ENCODE peak calls at places on chromosome 18, in five cellular contexts. One of them, this sample, is unnamed.

GRCh38 chr18:22674300-22674699 is 256.6 kb upstream of the CTAGE1 start:
- DNase-seq in ascending aorta: no peak
- DNase-seq in upper lobe of right lung: no peak
- DNase-seq in NB4: peak; percentile 3
- DNase-seq in GM13977: no peak
- DNase-seq in this sample: no peak

GRCh38 chr18:28666216-28666615 is 489.3 kb upstream of the CDH2 start:
- DNase-seq in ascending aorta: no peak
- DNase-seq in upper lobe of right lung: no peak
- DNase-seq in NB4: no peak
- DNase-seq in GM13977: no peak
- DNase-seq in this sample: no peak

GRCh38 chr18:10025756-10026290 is 112.0 kb downstream of the VAPA start:
- DNase-seq in ascending aorta: peak; percentile 86
- DNase-seq in upper lobe of right lung: no peak
- DNase-seq in NB4: no peak
- DNase-seq in GM13977: no peak
- DNase-seq in this sample: no peak

GRCh38 chr18:27198036-27198435 is 12.9 kb upstream of the CHST9 start:
- DNase-seq in ascending aorta: no peak
- DNase-seq in upper lobe of right lung: no peak
- DNase-seq in NB4: no peak
- DNase-seq in GM13977: no peak
- DNase-seq in this sample: no peak

GRCh38 chr18:37385846-37386435 is 179.7 kb downstream of the CELF4 start:
- DNase-seq in ascending aorta: no peak
- DNase-seq in upper lobe of right lung: no peak
- DNase-seq in NB4: peak; percentile 34
- DNase-seq in GM13977: peak; percentile 67
- DNase-seq in this sample: no peak

GRCh38 chr18:8798996-8799395 is 93.6 kb downstream of the MTCL1 start:
- DNase-seq in ascending aorta: no peak
- DNase-seq in upper lobe of right lung: no peak
- DNase-seq in NB4: no peak
- DNase-seq in GM13977: no peak
- DNase-seq in this sample: no peak

GRCh38 chr18:8847900-8848299 is 142.5 kb downstream of the MTCL1 start:
- DNase-seq in ascending aorta: no peak
- DNase-seq in upper lobe of right lung: no peak
- DNase-seq in NB4: no peak
- DNase-seq in GM13977: no peak
- DNase-seq in this sample: no peak

GRCh38 chr18:48729421-48729820 is 190.6 kb downstream of the CTIF start:
- DNase-seq in ascending aorta: no peak
- DNase-seq in upper lobe of right lung: no peak
- DNase-seq in NB4: no peak
- DNase-seq in GM13977: no peak
- DNase-seq in this sample: no peak

GRCh38 chr18:47594063-47594462 is 336.4 kb downstream of the SMAD2 start:
- DNase-seq in ascending aorta: no peak
- DNase-seq in upper lobe of right lung: no peak
- DNase-seq in NB4: no peak
- DNase-seq in GM13977: no peak
- DNase-seq in this sample: no peak

GRCh38 chr18:12377556-12378553 is 828 bp upstream of the AFG3L2 start:
- DNase-seq in ascending aorta: no peak
- DNase-seq in upper lobe of right lung: no peak
- DNase-seq in NB4: no peak
- DNase-seq in GM13977: no peak
- DNase-seq in this sample: no peak

GRCh38 chr18:65936678-65937077 is 185.9 kb downstream of the CDH7 start:
- DNase-seq in ascending aorta: no peak
- DNase-seq in upper lobe of right lung: no peak
- DNase-seq in NB4: no peak
- DNase-seq in GM13977: no peak
- DNase-seq in this sample: no peak

GRCh38 chr18:65941482-65941881 is 190.7 kb downstream of the CDH7 start:
- DNase-seq in ascending aorta: no peak
- DNase-seq in upper lobe of right lung: no peak
- DNase-seq in NB4: no peak
- DNase-seq in GM13977: no peak
- DNase-seq in this sample: no peak

GRCh38 chr18:65942103-65942502 is 191.3 kb downstream of the CDH7 start:
- DNase-seq in ascending aorta: no peak
- DNase-seq in upper lobe of right lung: no peak
- DNase-seq in NB4: no peak
- DNase-seq in GM13977: no peak
- DNase-seq in this sample: no peak

GRCh38 chr18:65937180-65937579 is 186.4 kb downstream of the CDH7 start:
- DNase-seq in ascending aorta: no peak
- DNase-seq in upper lobe of right lung: no peak
- DNase-seq in NB4: no peak
- DNase-seq in GM13977: no peak
- DNase-seq in this sample: no peak

DNA sequence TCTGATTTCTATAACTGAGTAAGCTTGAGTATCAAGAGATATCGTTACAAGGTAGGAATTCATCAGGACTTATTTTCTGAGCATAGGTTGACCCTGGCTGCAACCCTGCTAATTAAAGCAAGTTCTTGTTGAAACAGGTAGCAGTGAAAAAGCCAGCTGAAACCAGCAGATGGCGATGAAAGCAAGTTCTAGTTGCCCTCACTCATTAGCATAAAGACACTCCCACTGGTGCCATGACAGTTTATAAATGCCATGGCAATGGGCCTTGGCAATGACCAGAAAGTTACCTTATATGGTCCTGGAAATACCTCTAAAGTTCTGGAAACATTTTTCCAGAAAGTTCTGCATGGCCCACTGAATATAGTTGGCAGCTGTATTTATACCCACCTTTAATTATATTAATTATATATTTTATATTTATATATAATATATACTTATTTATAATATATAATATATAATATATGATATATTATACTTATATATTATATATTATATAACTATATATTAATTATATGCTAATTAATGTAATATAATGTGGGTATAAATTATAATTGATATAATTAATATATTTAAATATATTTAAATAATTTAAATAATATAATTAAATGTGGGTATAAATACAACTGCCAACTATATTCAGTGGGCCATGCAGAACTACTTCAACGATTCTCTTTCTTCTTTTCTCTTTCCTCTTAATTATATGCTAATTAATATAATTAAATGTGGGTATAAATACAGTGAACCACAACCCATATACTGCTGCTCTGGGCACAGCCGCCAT is 188.0 kb downstream of the CDH7 start:
- DNase-seq in ascending aorta: no peak
- DNase-seq in upper lobe of right lung: no peak
- DNase-seq in NB4: peak; percentile 63
- DNase-seq in GM13977: peak; percentile 13
- DNase-seq in this sample: no peak
- TF ChIP-seq CTCF in ascending aorta: no peak
- TF ChIP-seq CTCF in upper lobe of right lung: peak; percentile 24
- TF ChIP-seq CTCF in NB4: peak; percentile 55
- TF ChIP-seq CTCF in GM13977: peak; percentile 50
- TF ChIP-seq CTCF in this sample: no peak

GRCh38 chr18:61893971-61894750 is 1.4 kb upstream of the RNF152 start:
- DNase-seq in ascending aorta: peak; percentile 89
- DNase-seq in upper lobe of right lung: peak; percentile 87
- DNase-seq in NB4: peak; percentile 45
- DNase-seq in GM13977: peak; percentile 90
- DNase-seq in this sample: no peak
- TF ChIP-seq CTCF in ascending aorta: peak; percentile 30
- TF ChIP-seq CTCF in upper lobe of right lung: peak; percentile 27
- TF ChIP-seq CTCF in NB4: no peak
- TF ChIP-seq CTCF in GM13977: peak; percentile 38
- TF ChIP-seq CTCF in this sample: no peak

GRCh38 chr18:58556333-58557012 is 72.4 kb downstream of the ALPK2 start:
- DNase-seq in ascending aorta: no peak
- DNase-seq in upper lobe of right lung: no peak
- DNase-seq in NB4: no peak
- DNase-seq in GM13977: no peak
- DNase-seq in this sample: no peak

GRCh38 chr18:58562146-58562998 is 66.5 kb downstream of the ALPK2 start:
- DNase-seq in ascending aorta: no peak
- DNase-seq in upper lobe of right lung: no peak
- DNase-seq in NB4: no peak
- DNase-seq in GM13977: no peak
- DNase-seq in this sample: no peak

GRCh38 chr18:58559427-58560186 is 69.3 kb downstream of the ALPK2 start:
- DNase-seq in ascending aorta: no peak
- DNase-seq in upper lobe of right lung: no peak
- DNase-seq in NB4: no peak
- DNase-seq in GM13977: no peak
- DNase-seq in this sample: no peak

GRCh38 chr18:58557013-58557435 is 71.9 kb downstream of the ALPK2 start:
- DNase-seq in ascending aorta: no peak
- DNase-seq in upper lobe of right lung: no peak
- DNase-seq in NB4: no peak
- DNase-seq in GM13977: no peak
- DNase-seq in this sample: no peak

GRCh38 chr18:58558514-58558913 is 70.4 kb downstream of the ALPK2 start:
- DNase-seq in ascending aorta: no peak
- DNase-seq in upper lobe of right lung: no peak
- DNase-seq in NB4: no peak
- DNase-seq in GM13977: no peak
- DNase-seq in this sample: no peak
- TF ChIP-seq CTCF in ascending aorta: no peak
- TF ChIP-seq CTCF in upper lobe of right lung: no peak
- TF ChIP-seq CTCF in NB4: no peak
- TF ChIP-seq CTCF in GM13977: no peak
- TF ChIP-seq CTCF in this sample: no peak

GRCh38 chr18:79928563-79928960 is 22.9 kb downstream of the SLC66A2 start:
- DNase-seq in ascending aorta: peak; percentile 40
- DNase-seq in upper lobe of right lung: peak; percentile 37
- DNase-seq in NB4: no peak
- DNase-seq in GM13977: no peak
- DNase-seq in this sample: peak; percentile 7

GRCh38 chr18:79927597-79928562 is 23.6 kb downstream of the SLC66A2 start:
- DNase-seq in ascending aorta: peak; percentile 47
- DNase-seq in upper lobe of right lung: peak; percentile 54
- DNase-seq in NB4: no peak
- DNase-seq in GM13977: no peak
- DNase-seq in this sample: peak; percentile 6

GRCh38 chr18:79925656-79925979 is 25.8 kb downstream of the SLC66A2 start:
- DNase-seq in ascending aorta: no peak
- DNase-seq in upper lobe of right lung: no peak
- DNase-seq in NB4: no peak
- DNase-seq in GM13977: no peak
- DNase-seq in this sample: peak; percentile 16

GRCh38 chr18:79926306-79926705 is 25.1 kb downstream of the SLC66A2 start:
- DNase-seq in ascending aorta: peak; percentile 40
- DNase-seq in upper lobe of right lung: no peak
- DNase-seq in NB4: no peak
- DNase-seq in GM13977: no peak
- DNase-seq in this sample: peak; percentile 5

GRCh38 chr18:79926715-79927596 is 24.5 kb downstream of the SLC66A2 start:
- DNase-seq in ascending aorta: peak; percentile 59
- DNase-seq in upper lobe of right lung: peak; percentile 64
- DNase-seq in NB4: no peak
- DNase-seq in GM13977: no peak
- DNase-seq in this sample: peak; percentile 14
- TF ChIP-seq CTCF in ascending aorta: no peak
- TF ChIP-seq CTCF in upper lobe of right lung: no peak
- TF ChIP-seq CTCF in NB4: no peak
- TF ChIP-seq CTCF in GM13977: no peak
- TF ChIP-seq CTCF in this sample: no peak

This sample was measured in omental fat pad.